ENCODE peak calls at places on chromosomes 7 and 10, in five cellular contexts. L is fibroblast of lung, S is psoas muscle, U is transverse colon, R is heart right ventricle. T is an unnamed sample.

GRCh38 chr10:84541289-84541637 is 212.9 kb downstream of the CCSER2 start:
- DNase-seq in L (no peak), S (no peak), U (no peak), R (no peak), T (no peak)

GRCh38 chr10:114174462-114175190 is 623 bp upstream of the CCDC186 start:
- DNase-seq in L (peak), S (peak), U (no peak), R (peak), T (no peak)

GRCh38 chr10:71598673-71599072 is 120.9 kb downstream of the C10orf105 start:
- DNase-seq in L (peak), S (peak), U (peak), R (peak), T (peak)

GRCh38 chr10:42976353-42977031 is 100.4 kb upstream of the RET start:
- DNase-seq in L (no peak), S (no peak), U (no peak), R (no peak), T (no peak)

GRCh38 chr10:103592186-103593021 is 98.9 kb downstream of the NEURL1 start:
- DNase-seq in L (peak), S (peak), U (peak), R (no peak), T (no peak)

GRCh38 chr7:66276363-66276762 is 71.2 kb downstream of the TPST1 start:
- DNase-seq in L (no peak), S (no peak), U (no peak), R (no peak), T (no peak)

GRCh38 chr7:117114272-117114671 is 161.0 kb downstream of the ST7 start:
- DNase-seq in L (no peak), S (no peak), U (no peak), R (no peak), T (no peak)

GRCh38 chr10:122548699-122549098 is 11.9 kb upstream of the DMBT1 start:
- DNase-seq in L (no peak), S (no peak), U (no peak), R (no peak), T (no peak)

GRCh38 chr10:101032637-101033201 is 1.7 kb downstream of the SFXN3 start:
- DNase-seq in L (peak), S (peak), U (no peak), R (peak), T (peak)

GRCh38 chr7:105874055-105874454 is 2.3 kb downstream of the ATXN7L1 start:
- DNase-seq in L (no peak), S (no peak), U (no peak), R (no peak), T (no peak)

GRCh38 chr7:101884671-101885596 is 67.5 kb downstream of the CUX1 start:
- DNase-seq in L (no peak), S (no peak), U (no peak), R (no peak), T (no peak)

GRCh38 chr7:104123786-104124185 is 84.0 kb downstream of the ORC5 start:
- DNase-seq in L (peak), S (no peak), U (no peak), R (no peak), T (no peak)

GRCh38 chr7:102125127-102125561 is 161.5 kb upstream of the SH2B2 start:
- DNase-seq in L (peak), S (peak), U (peak), R (peak), T (peak)

GRCh38 chr7:99019523-99020412 is 124.1 kb downstream of the SMURF1 start:
- DNase-seq in L (no peak), S (no peak), U (no peak), R (no peak), T (peak)

GRCh38 chr10:30973737-30974136 is 57.9 kb downstream of the ZNF438 start:
- DNase-seq in L (no peak), S (peak), U (no peak), R (no peak), T (peak)

GRCh38 chr10:11131112-11131639 is 113.5 kb downstream of the CELF2 start:
- DNase-seq in L (no peak), S (no peak), U (peak), R (no peak), T (no peak)

GRCh38 chr7:98867271-98867701 is 2.5 kb downstream of the TMEM130 start:
- DNase-seq in L (peak), S (no peak), U (no peak), R (no peak), T (no peak)

GRCh38 chr10:129057856-129058663 is 409.0 kb upstream of the MGMT start:
- DNase-seq in L (no peak), S (peak), U (peak), R (no peak), T (peak)

GRCh38 chr7:97819161-97819560 is 53.0 kb downstream of the ASNS start:
- DNase-seq in L (no peak), S (no peak), U (no peak), R (no peak), T (no peak)

GRCh38 chr7:148622887-148623585 is 32.5 kb downstream of the C7orf33 start:
- DNase-seq in L (no peak), S (no peak), U (no peak), R (no peak), T (no peak)

GRCh38 chr7:121752706-121753105 is 120.3 kb upstream of the PTPRZ1 start:
- DNase-seq in L (peak), S (no peak), U (no peak), R (no peak), T (no peak)
- TF ChIP-seq CTCF in L (peak), S (no peak), U (no peak), R (peak), T (no peak)

GRCh38 chr7:129781128-129781855 is 169.8 kb downstream of the NRF1 start:
- DNase-seq in L (no peak), S (no peak), U (no peak), R (no peak), T (no peak)
- H3K4me3 ChIP-seq in L (no peak), S (peak), U (no peak), R (peak), T (peak)

GRCh38 chr7:156626220-156626895 is 14.2 kb upstream of the RNF32 start:
- DNase-seq in L (no peak), S (no peak), U (no peak), R (no peak), T (no peak)
- H3K27ac ChIP-seq in L (no peak), S (no peak), U (no peak), R (no peak), T (no peak)

GRCh38 chr7:2555121-2556052 is at the start of gene BRAT1:
- DNase-seq in L (peak), S (peak), U (peak), R (peak), T (peak)
- TF ChIP-seq CTCF in L (peak), S (peak), U (peak), R (peak), T (peak)

GRCh38 chr10:21505711-21506278 is 19.7 kb downstream of the SKIDA1 start:
- DNase-seq in L (no peak), S (no peak), U (no peak), R (no peak), T (no peak)
- H3K4me3 ChIP-seq in L (no peak), S (no peak), U (no peak), R (no peak), T (no peak)

GRCh38 chr7:151598045-151598444 is 78.3 kb upstream of the RHEB start:
- DNase-seq in L (peak), S (no peak), U (no peak), R (no peak), T (no peak)
- H3K27ac ChIP-seq in L (no peak), S (no peak), U (peak), R (no peak), T (no peak)

DNA sequence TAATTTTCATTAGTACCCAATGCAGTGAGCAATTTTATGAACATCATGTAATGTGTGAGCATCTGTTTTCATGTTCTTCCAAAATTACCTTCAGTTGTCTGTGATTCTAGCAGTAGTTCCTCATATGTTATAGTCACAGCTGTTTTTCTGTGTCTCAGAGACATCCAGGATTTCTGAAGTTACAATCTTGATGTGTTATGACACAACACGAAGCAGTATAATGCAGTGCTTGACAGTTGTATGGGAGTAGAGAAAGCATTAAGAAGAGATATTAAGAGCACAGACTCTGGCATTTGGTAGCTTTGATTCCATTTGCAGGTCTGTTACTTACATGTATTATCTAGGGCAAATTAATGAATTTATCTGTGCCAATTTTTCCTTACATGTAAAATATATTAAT is 414.7 kb upstream of the PCDH15 start:
- DNase-seq in L (no peak), S (no peak), U (no peak), R (no peak), T (no peak)
- TF ChIP-seq CTCF in L (no peak), S (no peak), U (no peak), R (no peak), T (no peak)

DNA sequence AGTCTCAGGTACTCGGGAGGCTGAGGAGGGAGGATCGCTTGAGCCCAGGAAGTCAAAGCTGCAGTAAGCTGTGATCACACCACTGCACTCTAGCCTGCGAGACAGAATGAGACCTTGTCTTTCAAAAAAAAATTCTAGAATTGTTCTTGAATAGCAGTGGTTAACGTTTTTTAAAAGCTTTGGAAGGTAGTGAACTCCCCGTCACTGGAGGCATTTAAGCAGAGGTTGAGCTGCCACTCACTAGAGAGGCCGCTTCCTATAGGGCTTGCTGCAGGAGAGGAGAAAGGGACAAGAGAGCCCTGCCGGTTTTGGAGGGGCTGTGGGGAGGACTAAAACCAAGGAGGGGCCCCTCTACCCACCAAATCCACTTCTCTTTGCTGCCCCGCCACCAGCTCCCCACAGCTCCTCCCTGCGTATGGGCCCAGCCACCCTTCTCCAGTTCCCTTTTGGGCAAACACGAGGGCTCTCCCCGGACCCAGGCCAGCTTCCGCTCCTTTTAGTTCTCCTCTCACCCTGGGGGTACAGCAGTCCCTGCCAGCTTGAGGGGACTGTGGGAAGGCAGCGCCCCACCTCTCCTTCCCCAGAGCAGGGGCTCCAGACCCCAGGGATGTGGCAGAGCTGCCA is 86.9 kb upstream of the GTF2I start:
- DNase-seq in L (no peak), S (no peak), U (no peak), R (no peak), T (no peak)
- H3K4me3 ChIP-seq in L (no peak), S (no peak), U (no peak), R (no peak), T (no peak)

GRCh38 chr7:128737441-128737840 is 1.7 kb upstream of the CALU start:
- DNase-seq in L (no peak), S (no peak), U (no peak), R (no peak), T (no peak)
- H3K27ac ChIP-seq in L (no peak), S (peak), U (no peak), R (no peak), T (no peak)

GRCh38 chr7:37068902-37069301 is 344.6 kb upstream of the AOAH start:
- DNase-seq in L (no peak), S (no peak), U (no peak), R (no peak), T (no peak)
- TF ChIP-seq CTCF in L (no peak), S (no peak), U (no peak), R (no peak), T (no peak)